ENCODE peak calls at places on chromosomes 11 and 22, in six cellular contexts. One of them, this sample, is unnamed.

GRCh38 chr22:43128116-43128515 is 15.1 kb downstream of the MCAT start:
- DNase-seq in left lung: no peak
- DNase-seq in A549: no peak
- DNase-seq in kidney: no peak
- DNase-seq in IMR-90: no peak
- DNase-seq in vagina: no peak
- DNase-seq in this sample: no peak

GRCh38 chr11:75311858-75312288 is 39.6 kb downstream of the ARRB1 start:
- DNase-seq in A549: no peak
- DNase-seq in left lung: peak; percentile 65
- DNase-seq in IMR-90: peak; percentile 17
- DNase-seq in vagina: no peak
- DNase-seq in kidney: peak; percentile 89
- DNase-seq in this sample: no peak

GRCh38 chr22:35839811-35840739 is 122.4 kb downstream of the APOL5 start:
- DNase-seq in left lung: peak; percentile 85
- DNase-seq in kidney: peak; percentile 95
- DNase-seq in IMR-90: peak; percentile 98
- DNase-seq in vagina: no peak
- DNase-seq in A549: peak; percentile 62
- DNase-seq in this sample: peak; percentile 98

GRCh38 chr11:111944651-111945051 is 7.5 kb downstream of the DIXDC1 start:
- DNase-seq in kidney: no peak
- DNase-seq in A549: no peak
- DNase-seq in left lung: no peak
- DNase-seq in IMR-90: peak; percentile 83
- DNase-seq in vagina: no peak
- DNase-seq in this sample: peak; percentile 97

GRCh38 chr22:50018608-50019291 is 6.2 kb upstream of the IL17REL start:
- DNase-seq in A549: no peak
- DNase-seq in vagina: no peak
- DNase-seq in kidney: no peak
- DNase-seq in left lung: no peak
- DNase-seq in IMR-90: no peak
- DNase-seq in this sample: no peak

GRCh38 chr11:44957051-44957515 is 6.4 kb upstream of the TP53I11 start:
- DNase-seq in vagina: no peak
- DNase-seq in kidney: peak; percentile 69
- DNase-seq in A549: no peak
- DNase-seq in left lung: no peak
- DNase-seq in IMR-90: no peak
- DNase-seq in this sample: no peak

GRCh38 chr22:50739894-50740293 is 1.9 kb downstream of the ACR start:
- DNase-seq in left lung: peak; percentile 21
- DNase-seq in vagina: no peak
- DNase-seq in IMR-90: no peak
- DNase-seq in kidney: peak; percentile 38
- DNase-seq in A549: no peak
- DNase-seq in this sample: no peak

GRCh38 chr11:32173435-32173834 is 82.6 kb downstream of the RCN1 start:
- DNase-seq in IMR-90: peak; percentile 68
- DNase-seq in kidney: peak; percentile 75
- DNase-seq in left lung: peak; percentile 36
- DNase-seq in A549: peak; percentile 29
- DNase-seq in vagina: no peak
- DNase-seq in this sample: peak; percentile 39

GRCh38 chr11:19697721-19698121 is 14.9 kb upstream of the NAV2 start:
- DNase-seq in vagina: no peak
- DNase-seq in kidney: no peak
- DNase-seq in left lung: no peak
- DNase-seq in A549: no peak
- DNase-seq in IMR-90: no peak
- DNase-seq in this sample: no peak

GRCh38 chr11:11186249-11186648 is 166.8 kb downstream of the CSNK2A3 start:
- DNase-seq in left lung: no peak
- DNase-seq in kidney: no peak
- DNase-seq in vagina: no peak
- DNase-seq in A549: no peak
- DNase-seq in IMR-90: no peak
- DNase-seq in this sample: no peak

GRCh38 chr11:106495046-106495445 is 417.6 kb downstream of the AASDHPPT start:
- DNase-seq in vagina: no peak
- DNase-seq in A549: no peak
- DNase-seq in left lung: no peak
- DNase-seq in IMR-90: peak; percentile 14
- DNase-seq in kidney: no peak
- DNase-seq in this sample: peak; percentile 55

GRCh38 chr11:6315811-6316425 is 4.4 kb downstream of the CAVIN3 start:
- DNase-seq in vagina: no peak
- DNase-seq in left lung: peak; percentile 50
- DNase-seq in kidney: peak; percentile 80
- DNase-seq in IMR-90: peak; percentile 65
- DNase-seq in A549: peak; percentile 82
- DNase-seq in this sample: peak; percentile 30

GRCh38 chr11:118641463-118642019 is 34.1 kb downstream of the PHLDB1 start:
- DNase-seq in A549: no peak
- DNase-seq in left lung: no peak
- DNase-seq in vagina: no peak
- DNase-seq in kidney: peak; percentile 93
- DNase-seq in IMR-90: no peak
- DNase-seq in this sample: no peak

GRCh38 chr22:22082960-22083359 is 100.4 kb upstream of the TOP3B start:
- DNase-seq in left lung: no peak
- DNase-seq in IMR-90: no peak
- DNase-seq in A549: no peak
- DNase-seq in kidney: no peak
- DNase-seq in vagina: no peak
- DNase-seq in this sample: no peak

GRCh38 chr11:72725731-72726042 is 26.5 kb downstream of the ARAP1 start:
- DNase-seq in left lung: no peak
- DNase-seq in kidney: no peak
- DNase-seq in vagina: no peak
- DNase-seq in IMR-90: no peak
- DNase-seq in A549: no peak
- DNase-seq in this sample: no peak

GRCh38 chr11:118834428-118835028 is 43.6 kb upstream of the DDX6 start:
- DNase-seq in vagina: no peak
- DNase-seq in left lung: no peak
- DNase-seq in A549: no peak
- DNase-seq in IMR-90: peak; percentile 23
- DNase-seq in kidney: no peak
- DNase-seq in this sample: no peak

GRCh38 chr11:65355013-65355775 is 643 bp downstream of the TIGD3 start:
- DNase-seq in left lung: no peak
- DNase-seq in kidney: peak; percentile 83
- DNase-seq in IMR-90: no peak
- DNase-seq in vagina: no peak
- DNase-seq in A549: peak; percentile 37
- DNase-seq in this sample: no peak

GRCh38 chr11:65354265-65355012 is at the start of gene TIGD3:
- DNase-seq in left lung: peak; percentile 97
- DNase-seq in IMR-90: peak; percentile 91
- DNase-seq in kidney: peak; percentile 99
- DNase-seq in A549: peak; percentile 99
- DNase-seq in vagina: no peak
- DNase-seq in this sample: peak; percentile 79

GRCh38 chr11:65353376-65353775 is 1.2 kb upstream of the TIGD3 start:
- DNase-seq in left lung: no peak
- DNase-seq in IMR-90: no peak
- DNase-seq in A549: no peak
- DNase-seq in vagina: no peak
- DNase-seq in kidney: peak; percentile 45
- DNase-seq in this sample: no peak

GRCh38 chr11:65352783-65353182 is 1.8 kb upstream of the TIGD3 start:
- DNase-seq in IMR-90: peak; percentile 32
- DNase-seq in A549: peak; percentile 36
- DNase-seq in kidney: no peak
- DNase-seq in vagina: no peak
- DNase-seq in left lung: no peak
- DNase-seq in this sample: no peak

DNA sequence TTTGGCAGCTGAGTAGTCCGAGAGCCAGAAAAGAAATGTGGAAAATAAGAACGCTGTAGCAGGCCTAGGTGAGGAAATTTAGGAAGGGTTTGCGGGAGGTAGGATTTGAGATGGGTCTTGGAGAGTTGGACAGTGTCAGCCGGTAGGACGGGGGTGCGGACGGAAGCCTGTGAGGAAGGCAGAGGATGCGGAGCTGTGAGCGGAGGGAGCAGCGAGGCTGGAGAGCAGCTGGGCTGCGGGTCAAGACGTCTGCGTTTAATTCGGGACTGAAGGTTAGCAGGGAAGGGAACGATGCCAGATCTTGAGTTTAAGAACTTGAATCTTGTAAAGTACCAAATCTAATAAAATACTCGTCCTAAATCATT is 669 bp upstream of the TIGD3 start:
- DNase-seq in vagina: no peak
- DNase-seq in left lung: no peak
- DNase-seq in kidney: peak; percentile 78
- DNase-seq in A549: no peak
- DNase-seq in IMR-90: no peak
- DNase-seq in this sample: no peak
- H3K4me3 ChIP-seq in vagina: peak overlapping the region; percentile 71
- H3K4me3 ChIP-seq in left lung: peak overlapping the region; percentile 34
- H3K4me3 ChIP-seq in kidney: peak overlapping the region; percentile 59
- H3K4me3 ChIP-seq in A549: peak overlapping the region; percentile 89
- H3K4me3 ChIP-seq in IMR-90: peak overlapping the region; percentile 68
- H3K4me3 ChIP-seq in this sample: peak overlapping the region; percentile 62

DNA sequence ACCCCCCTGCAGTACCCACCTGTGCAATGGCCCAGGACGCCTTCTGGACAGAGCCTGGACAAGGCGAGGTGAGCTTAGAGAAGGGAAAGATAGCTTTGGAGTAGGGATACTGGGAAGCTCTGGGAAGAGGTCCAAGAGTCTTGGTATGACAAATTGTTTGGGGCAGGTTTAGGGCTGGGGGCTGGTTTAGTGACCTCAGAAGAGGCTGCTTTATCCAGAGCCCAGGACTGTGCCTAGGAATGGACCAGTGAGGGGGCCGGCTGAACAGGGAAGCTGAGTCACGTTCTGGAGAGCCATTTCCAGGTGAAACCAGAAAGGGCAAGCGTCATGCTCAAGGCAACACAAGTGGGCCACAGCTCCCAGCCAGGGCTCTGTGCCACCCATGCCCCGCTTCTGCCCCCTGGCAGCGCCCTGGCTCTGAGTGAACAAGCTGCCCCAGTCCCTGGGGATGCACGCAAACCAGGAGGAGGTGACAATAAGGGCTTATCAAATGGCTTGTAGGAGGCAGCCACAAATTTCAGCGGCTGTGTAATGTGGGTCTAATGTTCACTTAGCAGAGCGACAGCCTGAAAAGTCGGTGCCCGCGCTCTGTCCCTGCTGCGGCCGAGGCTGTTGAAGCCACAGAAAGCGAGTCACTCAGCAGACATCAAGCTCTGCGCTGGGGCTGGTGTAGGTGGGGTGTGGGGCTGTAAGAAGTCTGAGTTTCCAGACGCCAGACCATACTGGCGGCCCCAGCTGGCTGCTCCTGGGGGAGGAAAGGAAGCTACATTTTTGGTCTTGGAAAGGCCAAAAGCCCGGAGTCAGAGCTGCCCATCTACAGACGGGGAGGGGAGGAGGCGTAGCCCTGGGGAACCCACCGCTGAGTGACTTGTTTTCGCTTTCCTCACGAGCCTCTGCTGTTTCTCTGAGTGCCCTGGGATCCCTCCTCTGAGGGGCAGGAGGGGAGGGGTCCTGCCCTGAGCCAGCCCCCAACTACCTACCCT is 18.3 kb upstream of the SYT7 start:
- DNase-seq in A549: no peak
- DNase-seq in kidney: no peak
- DNase-seq in left lung: peak; percentile 52
- DNase-seq in IMR-90: peak; percentile 70
- DNase-seq in vagina: no peak
- DNase-seq in this sample: peak; percentile 82
- H3K4me3 ChIP-seq in A549: no peak overlapping the region
- H3K4me3 ChIP-seq in kidney: no peak overlapping the region
- H3K4me3 ChIP-seq in left lung: no peak overlapping the region
- H3K4me3 ChIP-seq in IMR-90: no peak overlapping the region
- H3K4me3 ChIP-seq in vagina: peak overlapping the region; percentile 26
- H3K4me3 ChIP-seq in this sample: peak overlapping the region; percentile 1

GRCh38 chr11:2261436-2262230 is 8.8 kb downstream of the ASCL2 start:
- DNase-seq in left lung: no peak
- DNase-seq in vagina: no peak
- DNase-seq in A549: no peak
- DNase-seq in kidney: no peak
- DNase-seq in IMR-90: no peak
- DNase-seq in this sample: no peak

GRCh38 chr11:2258501-2259465 is 11.6 kb downstream of the ASCL2 start:
- DNase-seq in left lung: no peak
- DNase-seq in vagina: peak; percentile 94
- DNase-seq in IMR-90: no peak
- DNase-seq in kidney: no peak
- DNase-seq in A549: no peak
- DNase-seq in this sample: no peak

GRCh38 chr11:2259897-2260451 is 10.4 kb downstream of the ASCL2 start:
- DNase-seq in left lung: no peak
- DNase-seq in IMR-90: no peak
- DNase-seq in vagina: no peak
- DNase-seq in A549: no peak
- DNase-seq in kidney: no peak
- DNase-seq in this sample: no peak

GRCh38 chr11:2260491-2261364 is 9.7 kb downstream of the ASCL2 start:
- DNase-seq in kidney: peak; percentile 66
- DNase-seq in left lung: no peak
- DNase-seq in A549: no peak
- DNase-seq in IMR-90: no peak
- DNase-seq in vagina: peak; percentile 89
- DNase-seq in this sample: no peak

DNA sequence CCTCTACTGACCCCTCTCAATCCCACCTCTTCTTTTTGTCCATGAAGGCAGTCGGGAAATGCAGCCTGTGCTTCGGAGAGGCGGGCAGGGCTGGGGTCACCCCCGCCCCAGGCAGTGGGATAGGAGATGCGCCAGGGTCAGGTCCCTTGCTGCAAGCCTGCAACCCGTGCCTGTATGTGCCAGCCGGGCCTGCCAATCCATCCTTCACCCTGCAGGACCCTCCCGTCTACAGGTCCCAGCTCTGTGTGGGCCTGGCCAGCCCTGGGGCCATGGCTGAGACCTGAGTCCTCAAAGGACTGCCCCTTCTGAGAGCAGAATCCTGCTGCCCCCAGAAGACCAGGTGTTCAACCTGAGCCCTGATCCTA is 10.9 kb downstream of the ASCL2 start:
- DNase-seq in left lung: no peak
- DNase-seq in IMR-90: no peak
- DNase-seq in vagina: no peak
- DNase-seq in kidney: peak; percentile 77
- DNase-seq in A549: no peak
- DNase-seq in this sample: no peak
- H3K4me3 ChIP-seq in left lung: no peak overlapping the region
- H3K4me3 ChIP-seq in IMR-90: no peak overlapping the region
- H3K4me3 ChIP-seq in vagina: no peak overlapping the region
- H3K4me3 ChIP-seq in kidney: no peak overlapping the region
- H3K4me3 ChIP-seq in A549: no peak overlapping the region
- H3K4me3 ChIP-seq in this sample: no peak overlapping the region

DNA sequence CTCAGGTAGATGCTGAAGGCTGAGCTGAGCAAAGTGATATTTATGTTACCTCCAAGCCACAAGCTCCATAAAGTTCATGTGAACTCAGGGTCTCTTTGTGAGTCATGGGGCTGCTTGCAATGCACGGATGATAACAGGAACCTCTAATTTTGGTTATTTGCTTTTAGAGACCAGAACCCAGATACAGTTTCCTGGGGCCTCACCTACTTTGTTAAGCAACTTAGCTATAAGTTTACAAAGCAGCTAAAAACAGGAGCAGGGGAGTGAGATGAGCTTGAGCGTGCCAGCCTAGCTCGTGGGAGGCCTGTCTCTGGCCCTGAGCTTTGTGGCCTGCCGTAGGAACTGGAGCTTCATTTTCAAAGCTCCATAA is 29.2 kb downstream of the SREBF2 start:
- DNase-seq in A549: no peak
- DNase-seq in kidney: no peak
- DNase-seq in IMR-90: peak; percentile 23
- DNase-seq in vagina: no peak
- DNase-seq in left lung: no peak
- DNase-seq in this sample: peak; percentile 24
- H3K4me3 ChIP-seq in A549: no peak overlapping the region
- H3K4me3 ChIP-seq in kidney: no peak overlapping the region
- H3K4me3 ChIP-seq in IMR-90: no peak overlapping the region
- H3K4me3 ChIP-seq in vagina: no peak overlapping the region
- H3K4me3 ChIP-seq in left lung: no peak overlapping the region
- H3K4me3 ChIP-seq in this sample: no peak overlapping the region